ENCODE peak calls at places on chromosome 3, in four cellular contexts. E is ovary, P is suprapubic skin, N is prostate gland. X is an unnamed sample.

GRCh38 chr3:186772886-186773417 is 10.4 kb upstream of the EIF4A2 start:
- DNase-seq in E (peak), P (peak), N (peak), X (peak)

GRCh38 chr3:150462108-150462507 is 54.0 kb downstream of the TSC22D2 start:
- DNase-seq in N (no peak), E (no peak), P (no peak), X (no peak)

GRCh38 chr3:64342940-64343691 is 117.8 kb upstream of the PRICKLE2 start:
- DNase-seq in P (no peak), N (no peak), E (no peak), X (no peak)

GRCh38 chr3:113245775-113246174 is 34.4 kb downstream of the BOC start:
- DNase-seq in P (no peak), N (no peak), E (no peak), X (peak)

GRCh38 chr3:69080233-69080644 is at the start of gene UBA3:
- DNase-seq in P (peak), N (peak), E (peak), X (peak)

GRCh38 chr3:122100591-122101491 is 45.7 kb downstream of the CD86 start:
- DNase-seq in P (no peak), E (no peak), N (no peak), X (no peak)

GRCh38 chr3:279325-279724 is 82.8 kb downstream of the CHL1 start:
- DNase-seq in E (no peak), N (no peak), P (no peak), X (no peak)

GRCh38 chr3:133691410-133692107 is 29.8 kb upstream of the TOPBP1 start:
- DNase-seq in N (no peak), P (no peak), E (no peak), X (no peak)

GRCh38 chr3:195870442-195870841 is 37.9 kb downstream of the TNK2 start:
- DNase-seq in E (no peak), N (no peak), P (no peak), X (no peak)

GRCh38 chr3:76065975-76066374 is 280.6 kb upstream of the ZNF717 start:
- DNase-seq in P (no peak), N (no peak), E (no peak), X (no peak)

GRCh38 chr3:56771376-56771775 is 30.4 kb downstream of the ARHGEF3 start:
- DNase-seq in P (no peak), N (no peak), E (no peak), X (no peak)

GRCh38 chr3:149542375-149543312 is 68.1 kb downstream of the TM4SF4 start:
- DNase-seq in P (no peak), N (no peak), E (no peak), X (no peak)

GRCh38 chr3:162441716-162442115 is 945.1 kb downstream of the OTOL1 start:
- DNase-seq in E (no peak), P (no peak), N (no peak), X (no peak)

GRCh38 chr3:150414273-150414672 is 6.2 kb downstream of the TSC22D2 start:
- DNase-seq in N (no peak), E (no peak), P (no peak), X (no peak)

GRCh38 chr3:195916291-195916690 is 7.9 kb upstream of the TNK2 start:
- DNase-seq in P (peak), N (no peak), E (no peak), X (no peak)

GRCh38 chr3:145355175-145355574 is 805.8 kb downstream of the PLOD2 start:
- DNase-seq in E (no peak), N (no peak), P (no peak), X (no peak)

GRCh38 chr3:57985176-57985976 is 22.8 kb upstream of the FLNB start:
- DNase-seq in E (no peak), P (no peak), N (peak), X (no peak)

GRCh38 chr3:57646723-57647122 is 46.2 kb downstream of the DENND6A start:
- DNase-seq in P (no peak), E (no peak), N (peak), X (peak)

GRCh38 chr3:43621406-43621973 is 321 bp downstream of the ANO10 start:
- DNase-seq in E (no peak), N (peak), P (peak), X (no peak)

GRCh38 chr3:128649264-128649663 is 1.4 kb downstream of the RPN1 start:
- DNase-seq in E (no peak), P (no peak), N (no peak), X (no peak)

GRCh38 chr3:76436895-76437294 is 603.0 kb upstream of the ROBO2 start:
- DNase-seq in E (no peak), N (no peak), P (no peak), X (no peak)

GRCh38 chr3:107943860-107944543 is 146.8 kb downstream of the CD47 start:
- DNase-seq in N (no peak), P (no peak), E (no peak), X (peak)

GRCh38 chr3:170485696-170486095 is 67.0 kb downstream of the CLDN11 start:
- DNase-seq in P (no peak), E (no peak), N (no peak), X (no peak)

GRCh38 chr3:143824675-143825074 is 23.6 kb downstream of the SLC9A9 start:
- DNase-seq in N (no peak), P (no peak), E (no peak), X (no peak)

GRCh38 chr3:152961323-152961722 is 126.4 kb downstream of the P2RY1 start:
- DNase-seq in E (no peak), P (no peak), N (peak), X (no peak)

GRCh38 chr3:54353547-54354339 is 231.4 kb downstream of the CACNA2D3 start:
- DNase-seq in E (no peak), N (peak), P (no peak), X (no peak)

GRCh38 chr3:135736740-135737139 is 228.8 kb upstream of the PPP2R3A start:
- DNase-seq in N (peak), E (no peak), P (no peak), X (no peak)

GRCh38 chr3:148598619-148599018 is 99.1 kb upstream of the AGTR1 start:
- DNase-seq in P (no peak), N (no peak), E (no peak), X (no peak)

GRCh38 chr3:9124725-9125124 is 124.7 kb downstream of the SRGAP3 start:
- DNase-seq in P (no peak), E (no peak), N (no peak), X (no peak)

GRCh38 chr3:134153761-134154160 is 96.9 kb downstream of the RYK start:
- DNase-seq in P (no peak), N (no peak), E (no peak), X (no peak)

GRCh38 chr3:14884665-14885064 is 62.7 kb upstream of the NR2C2 start:
- DNase-seq in E (no peak), P (no peak), N (no peak), X (no peak)

GRCh38 chr3:175065492-175065891 is 206.4 kb downstream of the NAALADL2 start:
- DNase-seq in N (no peak), P (no peak), E (no peak), X (no peak)

GRCh38 chr3:14545251-14545635 is 5.1 kb upstream of the GRIP2 start:
- DNase-seq in E (no peak), N (no peak), P (no peak), X (no peak)

DNA sequence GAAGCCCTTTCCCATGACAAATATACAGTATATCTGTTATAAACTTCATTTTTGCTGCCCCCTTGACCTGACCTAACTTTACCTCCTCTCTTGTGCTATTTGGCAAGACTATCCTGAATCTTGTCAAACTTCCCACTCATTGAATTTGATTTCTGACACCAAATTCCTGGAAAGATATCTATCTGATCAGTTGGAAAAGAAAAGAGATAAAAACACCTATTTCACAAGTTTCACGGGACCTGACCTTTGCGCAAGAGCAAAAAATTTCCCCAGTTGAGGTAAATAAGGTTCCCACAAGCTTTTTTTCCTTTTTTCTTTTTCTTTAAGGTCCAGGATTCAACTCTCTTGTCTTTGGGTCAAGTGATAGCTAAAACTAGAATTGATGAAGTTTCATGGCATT is 189.2 kb upstream of the LPP start:
- DNase-seq in P (no peak), E (no peak), N (no peak), X (no peak)
- H3K27ac ChIP-seq in P (no peak), E (no peak), N (no peak), X (no peak)

DNA sequence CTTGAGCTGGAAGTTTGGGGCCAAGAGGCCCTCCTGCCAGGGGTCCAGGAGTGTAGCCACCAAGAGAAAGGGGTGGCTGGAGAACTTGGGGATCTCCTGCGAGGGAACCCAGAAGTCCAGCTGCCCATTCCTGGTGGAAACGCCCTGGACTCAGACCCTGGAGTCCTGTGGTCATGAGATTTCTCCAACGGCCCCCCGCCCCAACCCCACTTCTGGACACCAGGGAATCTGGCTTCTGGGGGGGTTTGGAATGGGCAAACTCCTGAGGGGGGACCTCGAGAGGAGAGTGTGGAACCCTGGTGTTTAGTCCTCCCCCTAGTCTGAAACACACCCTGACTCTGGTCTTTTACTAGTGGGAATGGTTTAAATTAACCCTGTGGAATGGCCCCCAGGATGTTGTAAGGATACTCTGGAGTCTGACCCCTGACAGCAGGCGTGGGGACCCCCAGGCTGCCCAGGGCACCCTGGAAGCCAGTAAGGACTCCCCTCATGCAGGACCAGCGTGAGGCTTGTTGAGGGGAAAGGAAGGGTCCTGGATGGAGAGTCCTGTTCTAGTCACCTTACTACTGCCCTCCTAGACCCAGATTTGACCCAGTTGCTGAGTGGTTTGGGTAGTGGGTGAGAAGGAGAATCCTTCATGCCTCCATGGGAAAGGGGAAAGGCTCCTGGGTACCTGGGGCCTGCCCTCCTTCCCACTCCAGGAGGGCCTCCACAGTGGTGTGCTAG is 540 bp downstream of the KLHDC8B start:
- DNase-seq in E (no peak), N (no peak), P (no peak), X (no peak)
- TF ChIP-seq POLR2A in E (no peak), N (no peak), P (no peak), X (no peak)

DNA sequence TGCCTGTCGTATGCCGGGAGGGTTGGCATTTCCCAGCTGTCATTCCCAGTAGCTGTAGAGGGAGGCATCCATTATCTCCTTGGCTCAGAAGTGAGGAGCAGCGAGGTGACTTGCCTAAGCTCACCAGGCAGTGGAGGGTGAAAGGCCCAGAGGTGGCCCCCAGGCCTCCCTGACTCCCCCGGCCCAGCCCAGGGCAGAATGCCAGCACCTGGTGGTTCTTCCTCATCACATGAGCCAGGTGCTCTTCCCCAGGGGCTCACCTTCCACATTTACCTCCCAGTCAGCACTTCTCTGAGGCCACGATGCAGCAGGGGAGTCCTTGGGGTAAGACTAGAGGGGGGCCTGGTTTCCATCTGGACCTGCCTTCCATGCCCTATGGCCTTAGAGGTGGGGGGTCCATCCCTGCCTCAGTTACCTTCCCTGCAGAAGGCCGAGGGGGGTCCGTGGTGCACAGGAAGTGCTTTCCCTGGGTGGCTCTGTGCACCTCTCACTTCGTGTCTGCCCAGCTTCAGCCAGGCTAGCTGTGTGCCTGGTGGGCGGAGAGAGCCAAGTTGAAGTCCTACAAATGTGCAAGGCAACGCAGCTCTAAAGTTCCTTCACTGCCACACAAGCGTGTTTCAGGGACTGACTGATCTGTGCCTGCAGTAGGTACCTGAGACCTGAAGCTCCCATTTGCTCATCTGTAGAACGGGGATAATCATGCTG is 70.3 kb upstream of the PLXNA1 start:
- DNase-seq in E (no peak), N (no peak), P (no peak), X (no peak)
- H3K27ac ChIP-seq in E (no peak), N (no peak), P (no peak), X (no peak)

GRCh38 chr3:141798455-141798854 is 35.2 kb downstream of the GRK7 start:
- DNase-seq in P (no peak), N (no peak), E (peak), X (no peak)
- TF ChIP-seq POLR2A in P (no peak), N (no peak), E (no peak), X (no peak)

GRCh38 chr3:52030725-52031330 is 25.5 kb downstream of the DUSP7 start:
- DNase-seq in P (no peak), N (no peak), E (no peak), X (no peak)

GRCh38 chr3:52026016-52026415 is 30.3 kb upstream of the RPL29 start:
- DNase-seq in N (no peak), E (no peak), P (no peak), X (no peak)

GRCh38 chr3:52029053-52029452 is 27.3 kb downstream of the DUSP7 start:
- DNase-seq in P (no peak), E (no peak), N (no peak), X (no peak)

GRCh38 chr3:52029535-52029934 is 26.8 kb downstream of the DUSP7 start:
- DNase-seq in N (no peak), E (no peak), P (no peak), X (no peak)

GRCh38 chr3:52028572-52028971 is 27.8 kb downstream of the DUSP7 start:
- DNase-seq in N (no peak), E (no peak), P (no peak), X (no peak)
- H3K27ac ChIP-seq in N (no peak), E (no peak), P (no peak), X (peak)

GRCh38 chr3:46021516-46021915 is 5.8 kb downstream of the XCR1 start:
- DNase-seq in N (no peak), E (no peak), P (no peak), X (no peak)

GRCh38 chr3:46020766-46021510 is 6.3 kb downstream of the XCR1 start:
- DNase-seq in P (no peak), E (no peak), N (no peak), X (no peak)

GRCh38 chr3:46024131-46024530 is 3.2 kb downstream of the XCR1 start:
- DNase-seq in N (no peak), P (no peak), E (no peak), X (no peak)

GRCh38 chr3:46025139-46025538 is 2.1 kb downstream of the XCR1 start:
- DNase-seq in N (no peak), P (no peak), E (no peak), X (no peak)

DNA sequence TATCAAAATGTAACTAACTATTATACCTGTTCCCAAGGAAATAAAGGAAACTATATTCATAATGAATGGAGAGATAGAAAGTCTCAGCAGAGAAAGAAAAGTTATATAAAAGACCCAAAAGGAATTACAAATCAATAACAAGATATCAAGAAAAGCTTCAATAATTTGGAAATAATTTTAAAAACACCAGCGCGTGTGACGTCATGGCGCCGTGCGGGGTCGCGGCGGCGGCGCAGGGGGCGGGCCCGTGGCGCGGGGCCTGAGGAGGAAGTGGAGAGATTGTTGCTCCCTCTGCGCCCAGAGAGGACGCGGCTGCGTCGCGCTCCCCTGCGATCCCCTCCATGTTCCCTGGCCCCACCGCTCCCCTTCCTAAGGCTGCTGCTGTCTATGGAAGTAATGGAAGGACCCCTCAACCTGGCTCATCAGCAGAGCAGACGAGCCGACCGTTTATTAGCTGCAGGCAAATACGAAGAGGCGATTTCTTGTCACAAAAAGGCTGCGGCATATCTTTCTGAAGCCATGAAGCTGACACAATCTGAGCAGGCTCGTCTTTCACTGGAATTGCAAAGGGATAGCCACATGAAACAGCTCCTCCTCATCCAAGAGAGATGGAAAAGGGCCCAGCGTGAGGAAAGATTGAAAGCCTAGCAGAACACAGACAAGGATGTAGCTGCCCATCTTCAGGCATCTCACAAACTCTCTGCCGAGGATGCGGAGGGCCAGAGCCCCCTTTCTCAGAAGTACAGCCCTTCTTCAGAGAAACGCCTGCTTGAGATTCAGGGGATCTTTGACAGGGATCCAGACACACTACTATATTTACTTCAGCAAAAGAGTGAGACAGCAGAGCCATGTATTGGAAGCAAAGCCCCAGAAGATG is 4.1 kb downstream of the XCR1 start:
- DNase-seq in E (no peak), N (no peak), P (no peak), X (no peak)
- TF ChIP-seq POLR2A in E (no peak), N (no peak), P (no peak), X (no peak)

GRCh38 chr3:24129549-24129948 is 184.5 kb downstream of the NR1D2 start:
- DNase-seq in N (peak), E (no peak), P (no peak), X (no peak)

GRCh38 chr3:24133441-24133840 is 188.4 kb downstream of the NR1D2 start:
- DNase-seq in N (no peak), P (no peak), E (no peak), X (no peak)

GRCh38 chr3:24123596-24123995 is 178.5 kb downstream of the NR1D2 start:
- DNase-seq in N (no peak), E (no peak), P (no peak), X (no peak)

GRCh38 chr3:24133942-24134341 is 188.9 kb downstream of the NR1D2 start:
- DNase-seq in N (peak), E (no peak), P (no peak), X (no peak)

GRCh38 chr3:24128195-24129005 is 183.3 kb downstream of the NR1D2 start:
- DNase-seq in E (no peak), P (no peak), N (no peak), X (no peak)
- H3K27ac ChIP-seq in E (no peak), P (peak), N (no peak), X (no peak)

GRCh38 chr3:39381432-39381831 is 1.7 kb upstream of the SLC25A38 start:
- DNase-seq in P (no peak), N (no peak), E (no peak), X (no peak)
- TF ChIP-seq POLR2A in P (no peak), N (no peak), E (no peak), X (no peak)